ENCODE peak calls at places on chromosome 4, in ten cellular contexts. R is hippocampal formation, P is sciatic nerve, K is cardiac fibroblast, D is EL, B is dorsolateral prefrontal cortex, Y is amniotic epithelial cell, C is omental fat pad, S is RCC 7860, H is HS-5. J is an unnamed sample.

GRCh38 chr4:148831945-148832344 is 389.7 kb upstream of the NR3C2 start:
- DNase-seq in P (no peak), H (peak), Y (peak), S (peak), K (peak), C (no peak), D (peak), B (no peak), R (no peak), J (peak)

GRCh38 chr4:80610199-80610598 is 274.7 kb downstream of the CFAP299 start:
- DNase-seq in S (no peak), Y (no peak), D (no peak), P (no peak), K (no peak), H (no peak), C (no peak), R (no peak), B (no peak), J (no peak)

GRCh38 chr4:81723927-81724587 is 252.3 kb upstream of the RASGEF1B start:
- DNase-seq in R (no peak), D (no peak), S (no peak), H (no peak), B (no peak), Y (no peak), C (no peak), K (peak), P (no peak), J (no peak)

GRCh38 chr4:86848136-86848535 is 1.0 kb downstream of the SLC10A6 start:
- DNase-seq in B (no peak), Y (peak), S (no peak), D (peak), R (no peak), H (no peak), C (no peak), P (no peak), K (peak), J (peak)

GRCh38 chr4:89101256-89102161 is 9.8 kb upstream of the TIGD2 start:
- DNase-seq in H (no peak), P (no peak), R (no peak), S (peak), K (peak), C (no peak), B (no peak), Y (no peak), D (no peak), J (no peak)

GRCh38 chr4:105807496-105807895 is 87.8 kb upstream of the NPNT start:
- DNase-seq in K (peak), S (no peak), P (no peak), B (no peak), C (no peak), H (no peak), R (no peak), Y (no peak), D (peak), J (peak)

GRCh38 chr4:138893991-138894390 is 121.6 kb upstream of the NOCT start:
- DNase-seq in B (no peak), C (no peak), Y (no peak), R (no peak), P (no peak), D (no peak), H (no peak), S (no peak), K (no peak), J (no peak)

GRCh38 chr4:5125326-5125725 is 74.0 kb downstream of the STK32B start:
- DNase-seq in S (no peak), R (no peak), Y (no peak), P (no peak), C (no peak), D (no peak), H (no peak), K (no peak), B (no peak), J (no peak)

GRCh38 chr4:168551211-168551610 is 54.4 kb downstream of the PALLD start:
- DNase-seq in C (no peak), R (no peak), Y (peak), H (peak), K (peak), B (no peak), P (no peak), S (peak), D (peak), J (peak)

GRCh38 chr4:80202784-80203553 is 5.7 kb downstream of the PRDM8 start:
- DNase-seq in P (no peak), B (no peak), Y (no peak), H (no peak), K (peak), D (peak), C (no peak), S (no peak), R (no peak), J (no peak)

GRCh38 chr4:109411964-109412363 is 21.7 kb upstream of the SEC24B start:
- DNase-seq in B (no peak), S (no peak), D (no peak), H (no peak), Y (peak), R (no peak), C (no peak), K (no peak), P (no peak), J (no peak)

GRCh38 chr4:38310446-38311043 is 350.3 kb downstream of the PTTG2 start:
- DNase-seq in C (no peak), R (no peak), S (no peak), Y (no peak), D (no peak), P (no peak), B (no peak), K (no peak), H (no peak), J (no peak)

GRCh38 chr4:176404591-176404990 is 84.8 kb downstream of the SPCS3 start:
- DNase-seq in K (peak), C (no peak), S (peak), B (no peak), R (no peak), P (no peak), H (no peak), D (peak), Y (peak), J (peak)

GRCh38 chr4:130165381-130165780 is 1069.4 kb downstream of the C4orf33 start:
- DNase-seq in Y (no peak), R (no peak), S (no peak), H (no peak), D (no peak), K (no peak), B (no peak), P (no peak), C (no peak), J (no peak)

GRCh38 chr4:121777625-121778024 is 12.7 kb upstream of the SMIM43 start:
- DNase-seq in B (no peak), R (no peak), P (no peak), Y (no peak), K (no peak), D (no peak), C (no peak), H (no peak), S (peak), J (peak)

GRCh38 chr4:10810411-10810810 is 125.8 kb upstream of the CLNK start:
- DNase-seq in K (no peak), C (no peak), Y (no peak), R (no peak), S (no peak), P (no peak), D (no peak), B (no peak), H (no peak), J (no peak)

GRCh38 chr4:7634611-7635010 is 199.9 kb upstream of the PSAPL1 start:
- DNase-seq in R (no peak), B (no peak), S (no peak), K (no peak), Y (no peak), D (no peak), P (no peak), H (no peak), C (no peak), J (no peak)

GRCh38 chr4:88793473-88793872 is 95.8 kb upstream of the NAP1L5 start:
- DNase-seq in B (no peak), D (no peak), C (no peak), P (no peak), K (no peak), Y (no peak), H (no peak), R (no peak), S (no peak), J (no peak)

GRCh38 chr4:121041307-121042090 is 30.8 kb downstream of the NDNF start:
- DNase-seq in P (no peak), S (no peak), H (no peak), K (no peak), R (no peak), D (no peak), B (no peak), C (no peak), Y (no peak), J (no peak)

GRCh38 chr4:147843162-147843561 is 111.3 kb downstream of the ARHGAP10 start:
- DNase-seq in S (no peak), P (no peak), H (no peak), B (no peak), R (no peak), Y (peak), K (no peak), C (no peak), D (no peak), J (no peak)

GRCh38 chr4:86706923-86707597 is 112.9 kb downstream of the PTPN13 start:
- DNase-seq in B (no peak), K (peak), P (no peak), R (peak), Y (peak), H (no peak), D (no peak), C (no peak), S (no peak), J (peak)

GRCh38 chr4:188578657-188579056 is 439.4 kb downstream of the TRIML1 start:
- DNase-seq in D (no peak), C (no peak), B (no peak), R (no peak), P (no peak), S (no peak), H (no peak), Y (no peak), K (no peak), J (no peak)

GRCh38 chr4:36317731-36318130 is 36.3 kb downstream of the DTHD1 start:
- DNase-seq in K (peak), C (no peak), D (no peak), S (no peak), Y (peak), P (no peak), H (no peak), R (no peak), B (no peak), J (no peak)

GRCh38 chr4:25108556-25108955 is 51.7 kb downstream of the SEPSECS start:
- DNase-seq in H (no peak), S (no peak), C (no peak), B (no peak), K (no peak), R (no peak), P (no peak), D (no peak), Y (no peak), J (no peak)

GRCh38 chr4:101651778-101652177 is 138.8 kb upstream of the BANK1 start:
- DNase-seq in B (no peak), P (no peak), K (no peak), Y (no peak), S (no peak), R (no peak), D (no peak), H (no peak), C (no peak), J (no peak)

GRCh38 chr4:73447701-73448100 is 11.7 kb downstream of the AFP start:
- DNase-seq in C (no peak), S (peak), Y (peak), K (peak), R (no peak), B (no peak), D (peak), P (no peak), H (peak), J (peak)

GRCh38 chr4:139957108-139957464 is 196.9 kb downstream of the MAML3 start:
- DNase-seq in S (no peak), P (no peak), D (no peak), K (no peak), R (no peak), Y (no peak), H (no peak), C (no peak), B (no peak), J (no peak)

GRCh38 chr4:38752393-38752961 is 30.3 kb downstream of the TLR10 start:
- DNase-seq in H (no peak), K (peak), P (no peak), R (no peak), D (peak), B (no peak), C (no peak), S (peak), Y (peak), J (peak)

GRCh38 chr4:83054928-83055327 is 19.9 kb downstream of the COPS4 start:
- DNase-seq in P (no peak), S (peak), K (peak), R (no peak), H (no peak), D (peak), B (no peak), Y (peak), C (no peak), J (peak)

GRCh38 chr4:168514249-168514852 is 17.5 kb downstream of the PALLD start:
- DNase-seq in Y (peak), K (peak), P (no peak), S (peak), D (peak), R (peak), B (no peak), C (no peak), H (no peak), J (peak)

GRCh38 chr4:3440011-3440410 is 1.8 kb upstream of the HGFAC start:
- DNase-seq in K (no peak), S (no peak), Y (no peak), P (no peak), B (no peak), D (no peak), R (no peak), H (no peak), C (no peak), J (no peak)

GRCh38 chr4:48139688-48140087 is 5.6 kb upstream of the TXK start:
- DNase-seq in D (peak), S (peak), B (no peak), H (no peak), K (no peak), C (no peak), P (no peak), Y (peak), R (no peak), J (peak)

GRCh38 chr4:186078977-186079697 is 10.2 kb downstream of the TLR3 start:
- DNase-seq in C (no peak), K (no peak), P (no peak), S (peak), B (no peak), D (no peak), Y (no peak), R (no peak), H (no peak), J (no peak)

GRCh38 chr4:113878718-113879117 is 100.7 kb downstream of the ARSJ start:
- DNase-seq in K (peak), S (peak), Y (peak), R (no peak), B (no peak), H (no peak), D (peak), P (no peak), C (no peak), J (peak)

GRCh38 chr4:27692098-27692679 is 831.5 kb downstream of the STIM2 start:
- DNase-seq in Y (peak), R (no peak), S (peak), H (no peak), P (no peak), C (no peak), B (no peak), D (peak), K (peak), J (peak)

GRCh38 chr4:986949-987688 is at the start of gene IDUA:
- DNase-seq in D (peak), K (peak), R (peak), P (peak), Y (peak), S (peak), C (no peak), B (peak), H (peak), J (peak)

GRCh38 chr4:10529891-10530786 is 72.9 kb upstream of the ZNF518B start:
- DNase-seq in S (no peak), H (no peak), Y (peak), B (no peak), K (peak), D (peak), R (no peak), P (no peak), C (no peak), J (no peak)